ENCODE peak calls at places on chromosome 6, in seven cellular contexts. O is right cardiac atrium; I is iPS-NIHi11; Z is naive thymus-derived CD8-positive, alpha-beta T cell; C is RKO; L is cardiac fibroblast; M is IMR-90. V is an unnamed sample.

GRCh38 chr6:52933778-52934177 is 24.3 kb upstream of the GSTA3 start:
- DNase-seq in O (no peak), I (no peak), Z (no peak), C (no peak), L (no peak), M (no peak), V (no peak)

GRCh38 chr6:12113190-12113578 is 101.1 kb downstream of the HIVEP1 start:
- DNase-seq in O (no peak), I (no peak), Z (no peak), C (peak; percentile 3), L (peak; percentile 64), M (peak; percentile 84), V (peak; percentile 74)

GRCh38 chr6:6918216-6918983 is 189.4 kb upstream of the RREB1 start:
- DNase-seq in O (no peak), I (no peak), Z (peak; percentile 12), C (peak; percentile 57), L (peak; percentile 69), M (peak; percentile 59), V (peak; percentile 53)

GRCh38 chr6:154888426-154888825 is 106.7 kb upstream of the TIAM2 start:
- DNase-seq in O (no peak), I (no peak), Z (no peak), C (no peak), L (no peak), M (no peak), V (no peak)

GRCh38 chr6:44100088-44100550 is 27.1 kb downstream of the MRPL14 start:
- DNase-seq in O (no peak), I (peak; percentile 59), Z (no peak), C (peak; percentile 61), L (peak; percentile 53), M (peak; percentile 37), V (no peak)

GRCh38 chr6:154039231-154039842 is at the start of gene OPRM1:
- DNase-seq in O (peak; percentile 40), I (peak; percentile 85), Z (no peak), C (no peak), L (peak; percentile 31), M (no peak), V (no peak)

GRCh38 chr6:158737710-158738615 is 81.2 kb downstream of the EZR start:
- DNase-seq in O (no peak), I (no peak), Z (no peak), C (peak; percentile 57), L (no peak), M (peak; percentile 65), V (no peak)

GRCh38 chr6:143251288-143251687 is 190.6 kb downstream of the AIG1 start:
- DNase-seq in O (no peak), I (no peak), Z (no peak), C (no peak), L (no peak), M (no peak), V (no peak)

GRCh38 chr6:132797975-132798819 is at the start of gene SLC18B1:
- DNase-seq in O (peak; percentile 71), I (peak; percentile 77), Z (no peak), C (peak; percentile 73), L (peak; percentile 31), M (peak; percentile 26), V (no peak)

GRCh38 chr6:47070461-47070860 is 28.3 kb upstream of the ADGRF1 start:
- DNase-seq in O (no peak), I (no peak), Z (no peak), C (no peak), L (no peak), M (no peak), V (no peak)

GRCh38 chr6:132830236-132830799 is 15.9 kb downstream of the RPS12 start:
- DNase-seq in O (no peak), I (peak; percentile 29), Z (no peak), C (peak; percentile 71), L (peak; percentile 60), M (peak; percentile 59), V (no peak)

GRCh38 chr6:84515082-84515481 is 249.3 kb downstream of the TBX18 start:
- DNase-seq in O (no peak), I (no peak), Z (no peak), C (no peak), L (no peak), M (no peak), V (no peak)

GRCh38 chr6:73704260-73704659 is 8.3 kb downstream of the CD109 start:
- DNase-seq in O (no peak), I (no peak), Z (no peak), C (peak; percentile 85), L (peak; percentile 73), M (peak; percentile 99), V (peak; percentile 99)

GRCh38 chr6:127971945-127972391 is 71.1 kb upstream of the THEMIS start:
- DNase-seq in O (no peak), I (no peak), Z (peak; percentile 76), C (peak; percentile 58), L (peak; percentile 21), M (peak; percentile 70), V (no peak)

GRCh38 chr6:19736066-19736465 is 101.1 kb upstream of the ID4 start:
- DNase-seq in O (no peak), I (no peak), Z (no peak), C (no peak), L (no peak), M (no peak), V (no peak)

GRCh38 chr6:15255481-15256414 is 9.9 kb downstream of the JARID2 start:
- DNase-seq in O (no peak), I (no peak), Z (no peak), C (no peak), L (no peak), M (no peak), V (no peak)

GRCh38 chr6:27839303-27840081 is 72.7 kb downstream of the OR2B2 start:
- DNase-seq in O (peak; percentile 43), I (no peak), Z (no peak), C (peak; percentile 94), L (peak; percentile 79), M (peak; percentile 90), V (peak; percentile 87)

GRCh38 chr6:134525190-134525868 is 207.4 kb upstream of the SGK1 start:
- DNase-seq in O (no peak), I (no peak), Z (no peak), C (no peak), L (no peak), M (no peak), V (no peak)

GRCh38 chr6:12555267-12555666 is 161.3 kb upstream of the PHACTR1 start:
- DNase-seq in O (no peak), I (no peak), Z (no peak), C (no peak), L (peak; percentile 89), M (peak; percentile 61), V (peak; percentile 56)

GRCh38 chr6:113065606-113066005 is 718.5 kb downstream of the RFPL4B start:
- DNase-seq in O (no peak), I (no peak), Z (no peak), C (no peak), L (peak; percentile 62), M (peak; percentile 43), V (peak; percentile 39)

GRCh38 chr6:35043381-35043780 is 97.8 kb downstream of the TCP11 start:
- DNase-seq in O (no peak), I (no peak), Z (no peak), C (no peak), L (no peak), M (no peak), V (no peak)

GRCh38 chr6:71579902-71580301 is 291.3 kb downstream of the OGFRL1 start:
- DNase-seq in O (no peak), I (no peak), Z (no peak), C (no peak), L (no peak), M (no peak), V (no peak)

GRCh38 chr6:27332692-27333641 is 20.9 kb upstream of the POM121L2 start:
- DNase-seq in O (no peak), I (peak; percentile 76), Z (peak; percentile 72), C (peak; percentile 64), L (peak; percentile 41), M (peak; percentile 71), V (no peak)

GRCh38 chr6:81950877-81951276 is 198.4 kb upstream of the TENT5A start:
- DNase-seq in O (no peak), I (no peak), Z (no peak), C (peak; percentile 26), L (no peak), M (peak; percentile 85), V (peak; percentile 21)

GRCh38 chr6:52416629-52417151 is 3.5 kb upstream of the EFHC1 start:
- DNase-seq in O (no peak), I (peak; percentile 57), Z (peak; percentile 55), C (peak; percentile 55), L (peak; percentile 73), M (peak; percentile 73), V (peak; percentile 69)

GRCh38 chr6:131116755-131117360 is 18.4 kb upstream of the AKAP7 start:
- DNase-seq in O (no peak), I (peak; percentile 36), Z (peak; percentile 6), C (peak; percentile 71), L (peak; percentile 78), M (peak; percentile 64), V (peak; percentile 29)

GRCh38 chr6:144036064-144036873 is 28.2 kb upstream of the PLAGL1 start:
- DNase-seq in O (no peak), I (peak; percentile 46), Z (no peak), C (no peak), L (peak; percentile 52), M (peak; percentile 40), V (peak; percentile 36)

GRCh38 chr6:43799671-43800623 is 29.9 kb downstream of the VEGFA start:
- DNase-seq in O (no peak), I (no peak), Z (no peak), C (peak; percentile 22), L (no peak), M (no peak), V (no peak)

GRCh38 chr6:5968817-5969726 is 37.7 kb downstream of the NRN1 start:
- DNase-seq in O (peak; percentile 66), I (no peak), Z (no peak), C (peak; percentile 22), L (peak; percentile 5), M (no peak), V (peak; percentile 21)

GRCh38 chr6:155106456-155107107 is 111.5 kb downstream of the TIAM2 start:
- DNase-seq in O (no peak), I (no peak), Z (no peak), C (no peak), L (no peak), M (no peak), V (peak; percentile 80)

GRCh38 chr6:151372164-151372563 is 19.2 kb downstream of the ZBTB2 start:
- DNase-seq in O (no peak), I (no peak), Z (no peak), C (no peak), L (no peak), M (no peak), V (no peak)

GRCh38 chr6:163554663-163555062 is 140.1 kb downstream of the QKI start:
- DNase-seq in O (peak; percentile 28), I (peak; percentile 76), Z (peak; percentile 39), C (no peak), L (peak; percentile 51), M (peak; percentile 34), V (peak; percentile 34)

GRCh38 chr6:45724511-45724910 is 291.1 kb downstream of the CLIC5 start:
- DNase-seq in O (no peak), I (no peak), Z (no peak), C (no peak), L (peak; percentile 89), M (peak; percentile 84), V (peak; percentile 74)

GRCh38 chr6:55802259-55802658 is 73.1 kb downstream of the BMP5 start:
- DNase-seq in O (no peak), I (no peak), Z (no peak), C (no peak), L (no peak), M (no peak), V (no peak)

GRCh38 chr6:63764318-63764916 is 128.8 kb downstream of the PHF3 start:
- DNase-seq in O (no peak), I (no peak), Z (no peak), C (peak; percentile 55), L (peak; percentile 61), M (peak; percentile 52), V (no peak)

GRCh38 chr6:144415835-144416237 is 130.7 kb downstream of the UTRN start:
- DNase-seq in O (no peak), I (no peak), Z (no peak), C (peak; percentile 82), L (peak; percentile 63), M (peak; percentile 84), V (peak; percentile 12)

GRCh38 chr6:127458817-127459216 is 372 bp downstream of the KIAA0408 start:
- DNase-seq in O (peak; percentile 37), I (no peak), Z (no peak), C (no peak), L (peak; percentile 79), M (peak; percentile 59), V (no peak)

GRCh38 chr6:150118642-150119041 is 24.2 kb upstream of the PPP1R14C start:
- DNase-seq in O (no peak), I (no peak), Z (no peak), C (no peak), L (no peak), M (no peak), V (no peak)